ENCODE peak calls at places on chromosomes 1 and 21, in nine cellular contexts. R is HT-29; D is heart right ventricle; J is effector CD4-positive, alpha-beta T cell; U is breast epithelium; L is nephron progenitor cell; W is neural crest cell; O is left colon; I is naive B cell. E is an unnamed sample.

GRCh38 chr1:23013657-23014056 is 2.0 kb downstream of the TEX46 start:
- DNase-seq in R (peak; percentile 36), W (no peak), O (no peak), U (no peak), L (peak; percentile 38), J (no peak), I (no peak), D (no peak), E (no peak)

GRCh38 chr21:38849776-38850175 is 44.0 kb downstream of the ETS2 start:
- DNase-seq in L (no peak), O (no peak), R (no peak), U (no peak), D (no peak), J (no peak), I (no peak), W (no peak), E (no peak)

GRCh38 chr21:34544032-34544496 is 32.1 kb upstream of the KCNE1 start:
- DNase-seq in L (peak; percentile 22), U (peak; percentile 67), R (peak; percentile 88), W (peak; percentile 38), J (peak; percentile 23), I (no peak), O (peak; percentile 83), D (peak; percentile 78), E (no peak)

GRCh38 chr21:42302292-42302650 is 12.9 kb downstream of the TFF3 start:
- DNase-seq in O (peak; percentile 20), L (no peak), U (no peak), J (no peak), W (no peak), D (no peak), I (no peak), R (no peak), E (no peak)

GRCh38 chr1:37602750-37603694 is 7.3 kb upstream of the GNL2 start:
- DNase-seq in O (no peak), U (no peak), L (peak; percentile 55), J (peak; percentile 29), R (peak; percentile 50), W (peak; percentile 30), D (peak; percentile 7), I (peak; percentile 44), E (no peak)

GRCh38 chr1:211831558-211832323 is 1.2 kb upstream of the LPGAT1 start:
- DNase-seq in W (no peak), L (no peak), I (peak; percentile 10), R (no peak), O (no peak), D (no peak), J (no peak), U (no peak), E (no peak)

GRCh38 chr1:200558866-200559459 is 61.6 kb downstream of the KIF14 start:
- DNase-seq in W (no peak), L (no peak), R (peak; percentile 66), O (no peak), U (no peak), I (peak; percentile 6), D (peak; percentile 5), J (no peak), E (no peak)

GRCh38 chr1:24888061-24888970 is 41.8 kb downstream of the RUNX3 start:
- DNase-seq in J (no peak), O (no peak), L (no peak), I (no peak), W (no peak), D (no peak), R (no peak), U (peak; percentile 1), E (peak; percentile 4)

GRCh38 chr1:88141499-88142074 is 542.5 kb upstream of the PKN2 start:
- DNase-seq in O (no peak), D (no peak), R (peak; percentile 13), I (no peak), W (no peak), L (no peak), J (no peak), U (no peak), E (no peak)